ENCODE peak calls at places on chromosome 16, in four cellular contexts. K, T, L and U are unnamed samples. For H3K4me1, the result is how much of the 10 kb centered on the place peaks cover.

GRCh38 chr16:86516618-86517003 is 6.3 kb downstream of the FOXF1 start:
- DNase-seq in K (no peak), T (peak), L (no peak), U (peak)

GRCh38 chr16:9007177-9007794 is 43.6 kb upstream of the USP7 start:
- DNase-seq in K (no peak), T (peak), L (no peak), U (peak)

GRCh38 chr16:30972872-30973271 is 12.1 kb upstream of the HSD3B7 start:
- DNase-seq in K (no peak), T (peak), L (no peak), U (no peak)

GRCh38 chr16:70777973-70778406 is 23.0 kb downstream of the VAC14 start:
- DNase-seq in K (no peak), T (no peak), L (no peak), U (peak)

GRCh38 chr16:19389246-19389645 is 28.4 kb upstream of the TMC5 start:
- DNase-seq in K (peak), T (no peak), L (no peak), U (no peak)

GRCh38 chr16:26273607-26274006 is 581.8 kb downstream of the HS3ST4 start:
- DNase-seq in K (no peak), T (no peak), L (no peak), U (no peak)

GRCh38 chr16:15618392-15618791 is 24.6 kb downstream of the MARF1 start:
- DNase-seq in K (no peak), T (no peak), L (no peak), U (peak)

GRCh38 chr16:72221216-72221995 is 49.5 kb upstream of the PMFBP1 start:
- DNase-seq in K (no peak), T (no peak), L (no peak), U (peak)

GRCh38 chr16:48101069-48101674 is 54.6 kb downstream of the ABCC12 start:
- DNase-seq in K (no peak), T (no peak), L (no peak), U (peak)

GRCh38 chr16:48511071-48511540 is 98.9 kb downstream of the N4BP1 start:
- DNase-seq in K (no peak), T (peak), L (no peak), U (peak)

GRCh38 chr16:27879601-27880247 is 183.8 kb downstream of the GSG1L start:
- DNase-seq in K (no peak), T (no peak), L (no peak), U (peak)

GRCh38 chr16:12574721-12575120 is 229.0 kb downstream of the CPPED1 start:
- DNase-seq in K (no peak), T (no peak), L (no peak), U (no peak)

GRCh38 chr16:50509521-50510341 is 38.5 kb upstream of the NKD1 start:
- DNase-seq in K (peak), T (peak), L (peak), U (no peak)

GRCh38 chr16:68298907-68299515 is 11.7 kb downstream of the SLC7A6OS start:
- DNase-seq in K (no peak), T (peak), L (no peak), U (no peak)

GRCh38 chr16:1496464-1496863 is 3.3 kb downstream of the TELO2 start:
- DNase-seq in K (no peak), T (no peak), L (no peak), U (no peak)

GRCh38 chr16:64893386-64893785 is 228.5 kb downstream of the CDH11 start:
- DNase-seq in K (no peak), T (peak), L (no peak), U (peak)

GRCh38 chr16:4386452-4386813 is 14.8 kb downstream of the VASN start:
- DNase-seq in K (no peak), T (no peak), L (no peak), U (peak)
- H2AFZ ChIP-seq in K (no peak), T (no peak), L (no peak), U (no peak)

DNA sequence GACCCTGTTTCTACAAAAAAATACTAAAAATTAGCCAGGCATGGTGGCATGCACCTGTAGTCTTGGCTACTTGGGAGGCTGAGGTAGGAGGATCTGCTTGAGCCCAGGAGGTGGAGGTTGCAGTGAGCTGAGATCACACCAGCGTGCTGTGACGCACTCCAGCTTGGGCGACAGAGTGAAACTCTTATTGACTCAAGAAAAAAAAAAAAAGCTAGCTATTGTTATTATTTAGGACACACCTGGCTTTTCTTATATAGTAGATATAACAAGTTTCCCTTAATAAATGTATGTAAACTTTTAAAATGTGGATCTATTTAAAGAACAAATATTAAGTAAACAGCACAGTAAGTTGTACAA is 1.8 kb downstream of the RABEP2 start:
- DNase-seq in K (no peak), T (no peak), L (no peak), U (no peak)
- H3K4me2 ChIP-seq in K (peak), T (no peak), L (peak), U (no peak)

GRCh38 chr16:57384248-57385070 is 12.2 kb downstream of the CX3CL1 start:
- DNase-seq in K (no peak), T (no peak), L (no peak), U (no peak)
- H3K4me1 ChIP-seq in K (under half), T (under half), L (under half), U (under half)

GRCh38 chr16:58474296-58474695 is 25.6 kb upstream of the NDRG4 start:
- DNase-seq in K (no peak), T (no peak), L (no peak), U (no peak)
- H2AFZ ChIP-seq in K (no peak), T (no peak), L (no peak), U (no peak)

GRCh38 chr16:85514295-85514600 is 98.9 kb upstream of the GSE1 start:
- DNase-seq in K (no peak), T (no peak), L (no peak), U (no peak)
- H3K4me2 ChIP-seq in K (no peak), T (peak), L (no peak), U (peak)

DNA sequence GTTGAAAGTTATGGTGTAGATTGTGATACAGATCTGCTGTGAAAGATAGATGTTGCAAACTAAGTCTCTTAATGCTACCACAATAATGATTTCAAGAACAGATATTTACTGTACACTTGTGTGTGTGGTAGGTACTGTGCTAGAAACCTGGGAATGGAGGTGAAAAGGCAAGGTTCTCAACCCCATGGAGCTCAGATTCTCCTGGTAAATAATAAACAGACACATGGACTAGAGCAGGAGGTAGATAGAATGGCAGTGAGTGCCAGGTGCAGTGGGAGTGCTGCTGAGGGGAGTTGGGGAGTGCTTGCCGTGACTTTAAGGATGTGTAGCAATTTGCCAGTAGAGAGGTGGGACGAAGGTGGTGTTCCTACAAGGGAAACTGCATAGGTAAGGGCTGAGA is 34.9 kb downstream of the MRTFB start:
- DNase-seq in K (no peak), T (no peak), L (no peak), U (peak)
- H3K4me1 ChIP-seq in K (under half), T (under half), L (under half), U (under half)

DNA sequence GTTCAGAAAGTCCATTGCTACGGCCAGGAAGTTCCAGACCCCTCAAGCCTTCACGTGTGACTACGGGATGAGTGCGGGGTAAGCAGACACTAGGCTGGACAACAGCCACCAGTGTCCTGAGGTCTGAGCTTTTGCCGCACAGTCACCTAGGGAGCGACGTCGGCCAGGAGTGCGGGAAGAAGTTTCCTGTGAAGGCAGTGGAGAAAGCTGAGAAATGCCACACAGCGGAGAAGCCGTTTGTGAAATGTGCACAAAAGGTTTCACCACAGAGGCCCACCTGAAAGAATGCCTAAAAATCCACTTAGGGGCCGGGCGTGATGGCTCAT is 47.4 kb downstream of the SHCBP1 start:
- DNase-seq in K (peak), T (no peak), L (no peak), U (no peak)
- H2AFZ ChIP-seq in K (no peak), T (peak), L (no peak), U (peak)